ENCODE peak calls at places on chromosomes 5 and 9, in five cellular contexts. K is SHP77 treated with DMSO at 0.1 percent for 48 hours, M is HuH-7, B is erythroblast, L is WERI-Rb-1. Z is an unnamed sample.

GRCh38 chr5:88690619-88691560 is 192.1 kb downstream of the MEF2C start:
- DNase-seq in B (peak), K (peak), L (peak), M (peak), Z (peak)

GRCh38 chr5:177509991-177510566 is 453 bp upstream of the DOK3 start:
- DNase-seq in K (no peak), M (no peak), L (no peak), B (peak), Z (no peak)

GRCh38 chr5:136655429-136655828 is 290.1 kb upstream of the TRPC7 start:
- DNase-seq in L (no peak), K (no peak), B (no peak), M (no peak), Z (no peak)

GRCh38 chr9:124343533-124344290 is 71.5 kb downstream of the PSMB7 start:
- DNase-seq in K (no peak), B (no peak), M (no peak), L (peak), Z (no peak)

GRCh38 chr9:69469136-69469535 is 144.1 kb downstream of the ENTREP1 start:
- DNase-seq in M (no peak), L (no peak), B (no peak), K (no peak), Z (no peak)

GRCh38 chr5:116573279-116573616 is 1.4 kb downstream of the SEMA6A start:
- DNase-seq in B (peak), L (peak), M (no peak), K (no peak), Z (no peak)

GRCh38 chr5:37112383-37112991 is 136.7 kb downstream of the CPLANE1 start:
- DNase-seq in B (no peak), K (no peak), L (no peak), M (no peak), Z (no peak)

GRCh38 chr9:36504154-36504550 is 68.5 kb upstream of the MELK start:
- DNase-seq in B (no peak), L (peak), M (no peak), K (no peak), Z (no peak)

GRCh38 chr5:92484484-92484883 is 1096.5 kb downstream of the NR2F1-AS1 start:
- DNase-seq in B (no peak), L (no peak), K (no peak), M (no peak), Z (no peak)

GRCh38 chr5:19322716-19323485 is 665.1 kb downstream of the CDH18 start:
- DNase-seq in K (no peak), L (peak), M (no peak), B (no peak), Z (peak)

GRCh38 chr5:40410939-40411635 is 268.6 kb upstream of the PTGER4 start:
- DNase-seq in K (no peak), L (no peak), M (no peak), B (no peak), Z (peak)

GRCh38 chr9:84542554-84542953 is 127.0 kb upstream of the NTRK2 start:
- DNase-seq in B (peak), K (no peak), M (no peak), L (no peak), Z (peak)

GRCh38 chr9:134944351-134944802 is 26.7 kb upstream of the FCN1 start:
- DNase-seq in M (no peak), B (no peak), L (peak), K (no peak), Z (no peak)

GRCh38 chr9:77834898-77835505 is 186.9 kb upstream of the GNA14 start:
- DNase-seq in K (no peak), B (peak), L (no peak), M (no peak), Z (no peak)

GRCh38 chr9:38018230-38018963 is 50.6 kb downstream of the SHB start:
- DNase-seq in L (no peak), B (no peak), K (no peak), M (no peak), Z (no peak)

GRCh38 chr5:140587495-140587894 is 22.9 kb downstream of the SLC35A4 start:
- DNase-seq in L (no peak), M (no peak), K (no peak), B (no peak), Z (no peak)

GRCh38 chr9:14723301-14723700 is 768 bp upstream of the CER1 start:
- DNase-seq in B (no peak), L (no peak), M (no peak), K (no peak), Z (no peak)

GRCh38 chr5:125668904-125669303 is 754.3 kb upstream of the GRAMD2B start:
- DNase-seq in B (no peak), M (peak), L (peak), K (peak), Z (no peak)

Z was measured in NCI-H460.